ENCODE peak calls at places on chromosomes 16 and 17, in nine cellular contexts. V is A549, O is GM23338, J is SK-N-SH, Z is Panc1, Y is HCT116, X is GM12878, H is HepG2, D is K562. B is an unnamed sample.
A peak's percentile ranks its signal among the peaks of the same experiment; 100 is the strongest.

GRCh38 chr17:72465191-72466024 is 344.6 kb downstream of the SOX9 start:
- DNase-seq in V (peak; percentile 98), O (no peak), J (no peak), Z (peak; percentile 81), Y (peak; percentile 92), X (peak; percentile 93), H (peak; percentile 89), D (no peak), B (no peak)

GRCh38 chr16:83245061-83245460 is 562.7 kb upstream of the HSBP1 start:
- DNase-seq in V (no peak), O (no peak), J (no peak), Z (no peak), Y (no peak), X (no peak), H (no peak), D (no peak), B (no peak)

GRCh38 chr17:5769936-5770335 is 185.6 kb upstream of the NLRP1 start:
- DNase-seq in V (no peak), O (no peak), J (no peak), Z (no peak), Y (no peak), X (no peak), H (no peak), D (no peak), B (no peak)

GRCh38 chr16:50152386-50152806 is 710 bp upstream of the TENT4B start:
- DNase-seq in V (no peak), O (no peak), J (no peak), Z (peak; percentile 8), Y (no peak), X (peak; percentile 68), H (no peak), D (peak; percentile 65), B (peak; percentile 51)

GRCh38 chr17:6831662-6832263 is at the start of gene TEKT1:
- DNase-seq in V (peak; percentile 86), O (peak; percentile 97), J (peak; percentile 45), Z (no peak), Y (no peak), X (no peak), H (peak; percentile 77), D (no peak), B (peak; percentile 51)

GRCh38 chr17:11738151-11738550 is 139.9 kb downstream of the DNAH9 start:
- DNase-seq in V (no peak), O (no peak), J (no peak), Z (no peak), Y (no peak), X (no peak), H (no peak), D (no peak), B (no peak)

GRCh38 chr17:4858880-4859260 is 25.7 kb downstream of the MINK1 start:
- DNase-seq in V (no peak), O (peak; percentile 40), J (peak; percentile 83), Z (no peak), Y (no peak), X (no peak), H (no peak), D (no peak), B (no peak)

GRCh38 chr16:89721644-89722391 is 481 bp downstream of the ZNF276 start:
- DNase-seq in V (peak; percentile 42), O (peak; percentile 52), J (peak; percentile 75), Z (no peak), Y (no peak), X (no peak), H (no peak), D (peak; percentile 58), B (peak; percentile 76)

GRCh38 chr17:2929881-2930533 is 133.4 kb downstream of the OR1D5 start:
- DNase-seq in V (peak; percentile 83), O (peak; percentile 87), J (peak; percentile 85), Z (no peak), Y (peak; percentile 19), X (no peak), H (peak; percentile 29), D (peak; percentile 30), B (no peak)

GRCh38 chr17:40290629-40291296 is 3.1 kb downstream of the CDC6 start:
- DNase-seq in V (peak; percentile 81), O (peak; percentile 78), J (peak; percentile 45), Z (peak; percentile 59), Y (peak; percentile 69), X (no peak), H (peak; percentile 86), D (peak; percentile 66), B (peak; percentile 38)

GRCh38 chr17:63760771-63761539 is 12.4 kb downstream of the CCDC47 start:
- DNase-seq in V (no peak), O (no peak), J (no peak), Z (no peak), Y (no peak), X (no peak), H (no peak), D (no peak), B (no peak)

GRCh38 chr16:88651989-88652762 is 1.3 kb upstream of the CYBA start:
- DNase-seq in V (no peak), O (no peak), J (no peak), Z (no peak), Y (no peak), X (no peak), H (no peak), D (no peak), B (no peak)

GRCh38 chr17:17685775-17686291 is 4.6 kb downstream of the RAI1 start:
- DNase-seq in V (peak; percentile 67), O (peak; percentile 47), J (peak; percentile 65), Z (no peak), Y (peak; percentile 60), X (no peak), H (no peak), D (peak; percentile 56), B (no peak)
- TF ChIP-seq REST in V (no peak), O (no peak), J (no peak), Z (no peak), Y (no peak), X (no peak), H (no peak), D (no peak), B (no peak)

GRCh38 chr17:17975441-17975840 is 2.8 kb downstream of the DRC3 start:
- DNase-seq in V (no peak), O (no peak), J (no peak), Z (no peak), Y (no peak), X (no peak), H (no peak), D (no peak), B (peak; percentile 13)

GRCh38 chr17:17979778-17980177 is 7.1 kb downstream of the DRC3 start:
- DNase-seq in V (no peak), O (no peak), J (no peak), Z (no peak), Y (no peak), X (no peak), H (no peak), D (no peak), B (no peak)

GRCh38 chr17:17976931-17977570 is 4.4 kb downstream of the DRC3 start:
- DNase-seq in V (no peak), O (no peak), J (no peak), Z (no peak), Y (no peak), X (no peak), H (no peak), D (no peak), B (no peak)

GRCh38 chr17:17981330-17981729 is 8.7 kb downstream of the DRC3 start:
- DNase-seq in V (no peak), O (no peak), J (no peak), Z (no peak), Y (no peak), X (no peak), H (no peak), D (no peak), B (no peak)

GRCh38 chr17:17978481-17979424 is 6.1 kb downstream of the DRC3 start:
- DNase-seq in V (no peak), O (no peak), J (no peak), Z (no peak), Y (no peak), X (no peak), H (no peak), D (no peak), B (no peak)
- TF ChIP-seq REST in V (no peak), O (no peak), J (no peak), Z (no peak), Y (no peak), X (no peak), H (no peak), D (no peak), B (no peak)

GRCh38 chr17:75512946-75513666 is 2.2 kb downstream of the CASKIN2 start:
- DNase-seq in V (no peak), O (no peak), J (no peak), Z (no peak), Y (no peak), X (no peak), H (no peak), D (peak; percentile 36), B (no peak)

GRCh38 chr17:75513667-75514052 is 1.7 kb downstream of the CASKIN2 start:
- DNase-seq in V (no peak), O (no peak), J (no peak), Z (no peak), Y (no peak), X (no peak), H (no peak), D (no peak), B (no peak)

GRCh38 chr17:75515523-75516254 is at the start of gene CASKIN2:
- DNase-seq in V (peak; percentile 99), O (peak; percentile 95), J (peak; percentile 100), Z (peak; percentile 41), Y (peak; percentile 88), X (peak; percentile 30), H (peak; percentile 86), D (peak; percentile 92), B (peak; percentile 61)

GRCh38 chr17:75515229-75515522 is 161 bp downstream of the CASKIN2 start:
- DNase-seq in V (no peak), O (no peak), J (no peak), Z (no peak), Y (no peak), X (no peak), H (no peak), D (no peak), B (no peak)

GRCh38 chr17:75514299-75515228 is 773 bp downstream of the CASKIN2 start:
- DNase-seq in V (no peak), O (peak; percentile 67), J (peak; percentile 64), Z (no peak), Y (no peak), X (no peak), H (no peak), D (no peak), B (no peak)
- TF ChIP-seq REST in V (no peak), O (no peak), J (no peak), Z (no peak), Y (no peak), X (no peak), H (no peak), D (no peak), B (no peak)

DNA sequence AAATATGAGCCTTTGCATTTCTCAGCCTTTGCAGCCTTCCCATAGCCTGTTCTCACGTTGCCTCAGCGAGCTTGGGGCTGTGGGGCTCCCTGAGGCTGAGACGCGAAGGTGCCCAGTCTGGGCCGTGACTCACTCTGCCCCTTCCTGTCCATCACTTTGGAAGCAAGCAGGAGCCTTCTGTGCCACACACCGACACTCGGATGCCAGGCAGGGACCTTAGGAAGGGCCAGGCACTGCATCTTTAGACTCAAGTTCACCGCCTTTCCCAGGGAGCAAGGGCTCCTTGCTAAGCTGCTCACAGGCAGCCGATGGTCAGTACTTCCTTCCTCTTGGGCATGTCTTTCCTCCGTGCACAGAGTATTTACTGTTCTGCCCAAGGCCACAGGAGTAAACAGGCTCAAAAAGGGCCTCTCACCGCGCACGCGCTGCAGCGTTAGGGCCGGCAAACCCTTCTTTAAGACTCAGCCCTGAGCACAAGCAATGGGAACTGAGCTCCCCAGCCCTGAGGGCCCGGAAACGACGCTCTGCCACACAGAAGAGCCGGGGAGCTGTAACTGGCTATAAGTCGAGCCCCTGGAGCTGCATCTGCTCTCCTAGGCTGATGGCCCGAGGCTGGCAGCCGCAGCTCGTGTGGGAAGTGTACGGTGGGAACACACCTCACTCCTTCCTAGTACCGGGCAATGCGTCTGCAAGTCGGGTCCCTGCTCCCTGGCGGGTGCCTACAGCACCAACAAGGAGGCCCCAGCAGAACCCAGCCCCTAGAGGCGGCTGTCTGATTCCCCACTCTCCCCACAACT is 7.2 kb downstream of the TIMM22 start:
- DNase-seq in V (no peak), O (no peak), J (peak; percentile 22), Z (no peak), Y (no peak), X (no peak), H (no peak), D (no peak), B (no peak)
- TF ChIP-seq REST in V (no peak), O (no peak), J (no peak), Z (no peak), Y (no peak), X (no peak), H (no peak), D (no peak), B (no peak)

B was measured in HL-60.